ENCODE peak calls at places on chromosome 5, in five cellular contexts. One of them, this sample, is unnamed.

GRCh38 chr5:134566181-134566740 is 40.8 kb downstream of the JADE2 start:
- DNase-seq in stimulated activated CD4-positive, alpha-beta T cell treated with anti-CD3 and anti-CD28 coated beads, Interleukin-1b, Interleukin-23, amount 100 ng/mL, for 24 hours: no peak
- DNase-seq in H7: no peak
- DNase-seq in SW 1271: no peak
- DNase-seq in mucosa of descending colon: no peak
- DNase-seq in this sample: no peak

GRCh38 chr5:163908253-163908652 is 402.8 kb downstream of the MAT2B start:
- DNase-seq in SW 1271: no peak
- DNase-seq in stimulated activated CD4-positive, alpha-beta T cell treated with anti-CD3 and anti-CD28 coated beads, Interleukin-1b, Interleukin-23, amount 100 ng/mL, for 24 hours: no peak
- DNase-seq in mucosa of descending colon: no peak
- DNase-seq in H7: no peak
- DNase-seq in this sample: no peak

GRCh38 chr5:14580037-14581034 is 1.3 kb upstream of the OTULINL start:
- DNase-seq in SW 1271: no peak
- DNase-seq in H7: no peak
- DNase-seq in stimulated activated CD4-positive, alpha-beta T cell treated with anti-CD3 and anti-CD28 coated beads, Interleukin-1b, Interleukin-23, amount 100 ng/mL, for 24 hours: no peak
- DNase-seq in mucosa of descending colon: peak; percentile 73
- DNase-seq in this sample: no peak

GRCh38 chr5:139262414-139263139 is 31.0 kb upstream of the MATR3 start:
- DNase-seq in SW 1271: peak; percentile 83
- DNase-seq in mucosa of descending colon: peak; percentile 85
- DNase-seq in stimulated activated CD4-positive, alpha-beta T cell treated with anti-CD3 and anti-CD28 coated beads, Interleukin-1b, Interleukin-23, amount 100 ng/mL, for 24 hours: peak; percentile 47
- DNase-seq in H7: peak; percentile 90
- DNase-seq in this sample: peak; percentile 83

GRCh38 chr5:66299463-66299862 is 155.4 kb downstream of the SREK1 start:
- DNase-seq in stimulated activated CD4-positive, alpha-beta T cell treated with anti-CD3 and anti-CD28 coated beads, Interleukin-1b, Interleukin-23, amount 100 ng/mL, for 24 hours: no peak
- DNase-seq in H7: no peak
- DNase-seq in SW 1271: no peak
- DNase-seq in mucosa of descending colon: no peak
- DNase-seq in this sample: no peak

GRCh38 chr5:167634432-167634831 is 657.0 kb upstream of the WWC1 start:
- DNase-seq in H7: no peak
- DNase-seq in stimulated activated CD4-positive, alpha-beta T cell treated with anti-CD3 and anti-CD28 coated beads, Interleukin-1b, Interleukin-23, amount 100 ng/mL, for 24 hours: no peak
- DNase-seq in mucosa of descending colon: no peak
- DNase-seq in SW 1271: peak; percentile 40
- DNase-seq in this sample: no peak

GRCh38 chr5:42656661-42657035 is 100.0 kb upstream of the CCDC152 start:
- DNase-seq in mucosa of descending colon: no peak
- DNase-seq in SW 1271: peak; percentile 41
- DNase-seq in H7: no peak
- DNase-seq in stimulated activated CD4-positive, alpha-beta T cell treated with anti-CD3 and anti-CD28 coated beads, Interleukin-1b, Interleukin-23, amount 100 ng/mL, for 24 hours: no peak
- DNase-seq in this sample: no peak

GRCh38 chr5:116529615-116530014 is 45.0 kb downstream of the SEMA6A start:
- DNase-seq in stimulated activated CD4-positive, alpha-beta T cell treated with anti-CD3 and anti-CD28 coated beads, Interleukin-1b, Interleukin-23, amount 100 ng/mL, for 24 hours: no peak
- DNase-seq in SW 1271: no peak
- DNase-seq in H7: no peak
- DNase-seq in mucosa of descending colon: no peak
- DNase-seq in this sample: no peak

GRCh38 chr5:62596691-62597090 is 18.1 kb downstream of the LRRC70 start:
- DNase-seq in mucosa of descending colon: no peak
- DNase-seq in H7: no peak
- DNase-seq in SW 1271: no peak
- DNase-seq in stimulated activated CD4-positive, alpha-beta T cell treated with anti-CD3 and anti-CD28 coated beads, Interleukin-1b, Interleukin-23, amount 100 ng/mL, for 24 hours: no peak
- DNase-seq in this sample: no peak

GRCh38 chr5:180586870-180587269 is 4.4 kb downstream of the SCGB3A1 start:
- DNase-seq in mucosa of descending colon: no peak
- DNase-seq in SW 1271: no peak
- DNase-seq in H7: no peak
- DNase-seq in stimulated activated CD4-positive, alpha-beta T cell treated with anti-CD3 and anti-CD28 coated beads, Interleukin-1b, Interleukin-23, amount 100 ng/mL, for 24 hours: no peak
- DNase-seq in this sample: no peak

GRCh38 chr5:175709276-175709781 is 51.5 kb downstream of the HRH2 start:
- DNase-seq in stimulated activated CD4-positive, alpha-beta T cell treated with anti-CD3 and anti-CD28 coated beads, Interleukin-1b, Interleukin-23, amount 100 ng/mL, for 24 hours: no peak
- DNase-seq in H7: no peak
- DNase-seq in SW 1271: no peak
- DNase-seq in mucosa of descending colon: no peak
- DNase-seq in this sample: no peak

GRCh38 chr5:159641371-159642039 is 274.8 kb upstream of the ADRA1B start:
- DNase-seq in stimulated activated CD4-positive, alpha-beta T cell treated with anti-CD3 and anti-CD28 coated beads, Interleukin-1b, Interleukin-23, amount 100 ng/mL, for 24 hours: no peak
- DNase-seq in H7: no peak
- DNase-seq in SW 1271: no peak
- DNase-seq in mucosa of descending colon: no peak
- DNase-seq in this sample: no peak

GRCh38 chr5:151770383-151771258 is 1.1 kb upstream of the G3BP1 start:
- DNase-seq in H7: peak; percentile 85
- DNase-seq in mucosa of descending colon: peak; percentile 73
- DNase-seq in stimulated activated CD4-positive, alpha-beta T cell treated with anti-CD3 and anti-CD28 coated beads, Interleukin-1b, Interleukin-23, amount 100 ng/mL, for 24 hours: peak; percentile 10
- DNase-seq in SW 1271: peak; percentile 57
- DNase-seq in this sample: peak; percentile 37

GRCh38 chr5:27474054-27474323 is 435.6 kb upstream of the CDH9 start:
- DNase-seq in H7: no peak
- DNase-seq in stimulated activated CD4-positive, alpha-beta T cell treated with anti-CD3 and anti-CD28 coated beads, Interleukin-1b, Interleukin-23, amount 100 ng/mL, for 24 hours: no peak
- DNase-seq in mucosa of descending colon: no peak
- DNase-seq in SW 1271: no peak
- DNase-seq in this sample: no peak

GRCh38 chr5:181217805-181218065 is 5.3 kb upstream of the TRIM41 start:
- DNase-seq in SW 1271: no peak
- DNase-seq in mucosa of descending colon: peak; percentile 41
- DNase-seq in stimulated activated CD4-positive, alpha-beta T cell treated with anti-CD3 and anti-CD28 coated beads, Interleukin-1b, Interleukin-23, amount 100 ng/mL, for 24 hours: no peak
- DNase-seq in H7: no peak
- DNase-seq in this sample: no peak

GRCh38 chr5:179306191-179307005 is 38.9 kb downstream of the ADAMTS2 start:
- DNase-seq in mucosa of descending colon: no peak
- DNase-seq in SW 1271: no peak
- DNase-seq in H7: no peak
- DNase-seq in stimulated activated CD4-positive, alpha-beta T cell treated with anti-CD3 and anti-CD28 coated beads, Interleukin-1b, Interleukin-23, amount 100 ng/mL, for 24 hours: no peak
- DNase-seq in this sample: no peak

GRCh38 chr5:502325-503079 is 21.7 kb downstream of the SLC9A3 start:
- DNase-seq in stimulated activated CD4-positive, alpha-beta T cell treated with anti-CD3 and anti-CD28 coated beads, Interleukin-1b, Interleukin-23, amount 100 ng/mL, for 24 hours: no peak
- DNase-seq in SW 1271: no peak
- DNase-seq in mucosa of descending colon: no peak
- DNase-seq in H7: no peak
- DNase-seq in this sample: no peak

GRCh38 chr5:72417333-72418062 is 89.7 kb downstream of the ZNF366 start:
- DNase-seq in mucosa of descending colon: no peak
- DNase-seq in H7: peak; percentile 49
- DNase-seq in SW 1271: no peak
- DNase-seq in stimulated activated CD4-positive, alpha-beta T cell treated with anti-CD3 and anti-CD28 coated beads, Interleukin-1b, Interleukin-23, amount 100 ng/mL, for 24 hours: no peak
- DNase-seq in this sample: no peak

GRCh38 chr5:142283304-142283703 is 41.5 kb downstream of the SPRY4 start:
- DNase-seq in stimulated activated CD4-positive, alpha-beta T cell treated with anti-CD3 and anti-CD28 coated beads, Interleukin-1b, Interleukin-23, amount 100 ng/mL, for 24 hours: no peak
- DNase-seq in SW 1271: no peak
- DNase-seq in mucosa of descending colon: no peak
- DNase-seq in H7: no peak
- DNase-seq in this sample: no peak

GRCh38 chr5:3325206-3325605 is 270.4 kb upstream of the IRX1 start:
- DNase-seq in mucosa of descending colon: no peak
- DNase-seq in H7: no peak
- DNase-seq in stimulated activated CD4-positive, alpha-beta T cell treated with anti-CD3 and anti-CD28 coated beads, Interleukin-1b, Interleukin-23, amount 100 ng/mL, for 24 hours: no peak
- DNase-seq in SW 1271: no peak
- DNase-seq in this sample: no peak

GRCh38 chr5:170070556-170071412 is 34.9 kb upstream of the FOXI1 start:
- DNase-seq in SW 1271: peak; percentile 33
- DNase-seq in H7: peak; percentile 86
- DNase-seq in mucosa of descending colon: peak; percentile 35
- DNase-seq in stimulated activated CD4-positive, alpha-beta T cell treated with anti-CD3 and anti-CD28 coated beads, Interleukin-1b, Interleukin-23, amount 100 ng/mL, for 24 hours: no peak
- DNase-seq in this sample: peak; percentile 15

GRCh38 chr5:4659836-4660235 is 480.3 kb upstream of the ADAMTS16 start:
- DNase-seq in SW 1271: no peak
- DNase-seq in stimulated activated CD4-positive, alpha-beta T cell treated with anti-CD3 and anti-CD28 coated beads, Interleukin-1b, Interleukin-23, amount 100 ng/mL, for 24 hours: no peak
- DNase-seq in mucosa of descending colon: no peak
- DNase-seq in H7: no peak
- DNase-seq in this sample: no peak

This sample was measured in amniotic stem cell.